ENCODE peak calls at places on chromosomes 1 and 21, in six cellular contexts. N is OCI-LY7; I is NT2/D1; S is head of caudate nucleus; D is thoracic aorta; E is activated naive CD4-positive, alpha-beta T cell treated with anti-CD3 and anti-CD28 coated beads, Interleukin-2, amount 50 U/mL, for 72 hours. G is an unnamed sample.

GRCh38 chr1:101683136-101683535 is 313.6 kb downstream of the OLFM3 start:
- DNase-seq in E (no peak), D (no peak), N (no peak), S (no peak), I (no peak), G (no peak)

GRCh38 chr1:221093903-221094865 is 214.9 kb downstream of the HLX start:
- DNase-seq in D (no peak), E (no peak), I (no peak), S (no peak), N (no peak), G (no peak)

GRCh38 chr21:46624050-46624449 is 11.4 kb upstream of the PRMT2 start:
- DNase-seq in S (peak; percentile 36), I (no peak), E (no peak), D (no peak), N (no peak), G (no peak)

GRCh38 chr1:174894087-174894768 is 105.5 kb upstream of the CACYBP start:
- DNase-seq in E (no peak), I (no peak), D (no peak), S (no peak), N (no peak), G (no peak)

GRCh38 chr21:45074818-45075605 is 632 bp downstream of the ADARB1 start:
- DNase-seq in D (no peak), I (no peak), S (no peak), N (no peak), E (peak; percentile 57), G (peak; percentile 68)

GRCh38 chr1:200168926-200169325 is 141.4 kb downstream of the NR5A2 start:
- DNase-seq in N (no peak), I (no peak), D (no peak), S (no peak), E (no peak), G (no peak)

GRCh38 chr1:185499986-185500626 is 183.1 kb upstream of the IVNS1ABP start:
- DNase-seq in I (no peak), D (no peak), E (no peak), N (no peak), S (no peak), G (no peak)

GRCh38 chr1:17588048-17588781 is 48.7 kb downstream of the ARHGEF10L start:
- DNase-seq in D (no peak), E (no peak), I (no peak), S (no peak), N (no peak), G (peak; percentile 81)

GRCh38 chr1:160083968-160084770 is 2.8 kb downstream of the KCNJ9 start:
- DNase-seq in N (no peak), I (no peak), D (no peak), S (no peak), E (peak; percentile 69), G (no peak)

GRCh38 chr21:31395268-31395667 is 51.2 kb upstream of the TIAM1 start:
- DNase-seq in I (no peak), E (no peak), S (peak; percentile 47), D (no peak), N (no peak), G (no peak)

GRCh38 chr1:17569200-17570139 is 30.0 kb downstream of the ARHGEF10L start:
- DNase-seq in D (peak; percentile 89), E (no peak), S (peak; percentile 38), N (no peak), I (no peak), G (peak; percentile 97)

GRCh38 chr21:42097860-42098259 is 26.7 kb downstream of the UMODL1 start:
- DNase-seq in D (peak; percentile 82), I (no peak), N (no peak), E (no peak), S (no peak), G (peak; percentile 93)

GRCh38 chr1:16612332-16613172 is 812 bp downstream of the NBPF1 start:
- DNase-seq in D (no peak), E (peak; percentile 81), S (peak; percentile 59), N (peak; percentile 37), I (peak; percentile 55), G (no peak)

GRCh38 chr21:42833859-42834729 is 45.2 kb downstream of the WDR4 start:
- DNase-seq in D (no peak), S (no peak), E (peak; percentile 41), N (no peak), I (no peak), G (peak; percentile 55)

GRCh38 chr1:221880182-221880581 is 138.3 kb upstream of the DUSP10 start:
- DNase-seq in D (no peak), E (no peak), N (no peak), S (no peak), I (no peak), G (no peak)

GRCh38 chr1:5708266-5708978 is 283.8 kb downstream of the NPHP4 start:
- DNase-seq in I (no peak), S (no peak), E (peak; percentile 28), N (no peak), D (no peak), G (no peak)

GRCh38 chr1:214584805-214585766 is 17.9 kb upstream of the CENPF start:
- DNase-seq in I (no peak), N (no peak), E (no peak), S (no peak), D (no peak), G (no peak)

GRCh38 chr1:101592861-101593260 is 356.0 kb downstream of the S1PR1 start:
- DNase-seq in I (no peak), S (no peak), E (no peak), D (no peak), N (no peak), G (no peak)

GRCh38 chr1:213231795-213232231 is 180.8 kb downstream of the RPS6KC1 start:
- DNase-seq in N (no peak), E (no peak), I (peak; percentile 98), D (no peak), S (no peak), G (no peak)

GRCh38 chr1:225766967-225767413 is 10.6 kb upstream of the SRP9 start:
- DNase-seq in D (peak; percentile 51), E (no peak), S (no peak), N (peak; percentile 24), I (no peak), G (peak; percentile 86)

GRCh38 chr1:235486321-235486720 is 17.9 kb downstream of the B3GALNT2 start:
- DNase-seq in N (no peak), S (no peak), I (no peak), D (no peak), E (no peak), G (no peak)

GRCh38 chr1:95041491-95042165 is 31.1 kb downstream of the ALG14 start:
- DNase-seq in E (no peak), I (no peak), D (no peak), S (no peak), N (peak; percentile 57), G (no peak)

GRCh38 chr21:35159881-35160280 is 110.8 kb upstream of the RUNX1 start:
- DNase-seq in S (no peak), I (no peak), D (no peak), E (no peak), N (no peak), G (no peak)

GRCh38 chr1:204152310-204153044 is 633 bp upstream of the ETNK2 start:
- DNase-seq in N (no peak), D (no peak), E (no peak), I (no peak), S (no peak), G (no peak)

GRCh38 chr1:67609572-67609939 is 75.4 kb upstream of the GADD45A start:
- DNase-seq in D (no peak), S (no peak), I (no peak), E (no peak), N (no peak), G (no peak)

GRCh38 chr1:166283190-166283589 is 116.4 kb upstream of the FAM78B start:
- DNase-seq in S (no peak), I (no peak), E (no peak), N (no peak), D (no peak), G (no peak)

GRCh38 chr1:234659538-234659937 is 49.6 kb upstream of the IRF2BP2 start:
- DNase-seq in D (no peak), N (no peak), E (no peak), I (no peak), S (no peak), G (no peak)

GRCh38 chr1:24890861-24891260 is 39.2 kb downstream of the RUNX3 start:
- DNase-seq in S (no peak), I (no peak), E (no peak), N (no peak), D (no peak), G (no peak)

GRCh38 chr1:232890340-232890953 is 60.0 kb upstream of the NTPCR start:
- DNase-seq in E (no peak), I (no peak), N (no peak), D (no peak), S (no peak), G (no peak)

GRCh38 chr1:161887724-161888287 is 121.7 kb downstream of the ATF6 start:
- DNase-seq in D (no peak), N (no peak), I (no peak), E (no peak), S (no peak), G (no peak)

GRCh38 chr21:34667761-34668160 is 1.0 kb upstream of the CLIC6 start:
- DNase-seq in S (no peak), N (no peak), I (no peak), D (no peak), E (no peak), G (no peak)

GRCh38 chr1:101653482-101653946 is 343.2 kb downstream of the OLFM3 start:
- DNase-seq in S (no peak), D (no peak), N (peak; percentile 2), I (peak; percentile 83), E (no peak), G (no peak)

GRCh38 chr21:27035791-27036190 is 68.9 kb upstream of the ADAMTS5 start:
- DNase-seq in D (no peak), N (no peak), E (no peak), I (no peak), S (no peak), G (no peak)

GRCh38 chr1:33916786-33917185 is 52.9 kb downstream of the HMGB4 start:
- DNase-seq in E (no peak), I (no peak), S (no peak), N (no peak), D (no peak), G (no peak)

GRCh38 chr1:29713857-29714256 is 477.5 kb downstream of the PTPRU start:
- DNase-seq in S (no peak), I (no peak), N (no peak), D (no peak), E (no peak), G (no peak)

GRCh38 chr1:201566529-201566823 is 27.5 kb downstream of the NAV1 start:
- DNase-seq in S (no peak), I (no peak), D (no peak), N (no peak), E (no peak), G (no peak)

GRCh38 chr1:98045211-98046030 is 124.6 kb upstream of the DPYD start:
- DNase-seq in S (peak; percentile 14), N (no peak), I (no peak), E (no peak), D (no peak), G (no peak)

GRCh38 chr1:67459068-67459467 is 28.9 kb upstream of the SERBP1 start:
- DNase-seq in S (no peak), I (peak; percentile 87), D (no peak), E (no peak), N (no peak), G (no peak)

GRCh38 chr1:155012052-155012546 is 9.5 kb downstream of the ZBTB7B start:
- DNase-seq in S (peak; percentile 66), I (peak; percentile 89), N (no peak), E (no peak), D (peak; percentile 46), G (peak; percentile 86)

G was measured in ascending aorta.